ENCODE peak calls at places on chromosomes 2 and 18, in nine cellular contexts. M is activated CD8-positive, alpha-beta memory T cell treated with anti-CD3 and anti-CD28 coated beads for 48 hours; U is NCI-H1105 treated with DMSO at 0.1 percent for 48 hours; T is EH; Q is mesendoderm; X is activated T-helper 1 cell treated with anti-CD3 and anti-CD28 coated beads, Interleukin-2, amount 50 U/mL, for 16 hours; G is type B pancreatic cell; R is mesothelial cell of epicardium; S is A172. I is an unnamed sample.

GRCh38 chr2:48940606-48941005 is 185.1 kb upstream of the LHCGR start:
- DNase-seq in M (no peak), U (peak; percentile 48), T (no peak), Q (no peak), X (no peak), G (no peak), R (no peak), S (no peak), I (no peak)

GRCh38 chr2:31397099-31397498 is 17.4 kb downstream of the XDH start:
- DNase-seq in M (no peak), U (peak; percentile 78), T (no peak), Q (no peak), X (no peak), G (no peak), R (no peak), S (no peak), I (no peak)

GRCh38 chr18:80229342-80229741 is 18.0 kb downstream of the PARD6G start:
- DNase-seq in M (no peak), U (no peak), T (no peak), Q (no peak), X (no peak), G (no peak), R (peak; percentile 33), S (no peak), I (no peak)

GRCh38 chr2:179340678-179341077 is 76.0 kb upstream of the SESTD1 start:
- DNase-seq in M (no peak), U (no peak), T (peak; percentile 18), Q (peak; percentile 44), X (no peak), G (no peak), R (no peak), S (peak; percentile 30), I (no peak)

GRCh38 chr2:223751012-223751411 is 86.4 kb downstream of the AP1S3 start:
- DNase-seq in M (no peak), U (no peak), T (peak; percentile 55), Q (peak; percentile 30), X (no peak), G (no peak), R (no peak), S (no peak), I (no peak)

GRCh38 chr2:217204358-217204757 is 344.5 kb upstream of the TNP1 start:
- DNase-seq in M (no peak), U (no peak), T (peak; percentile 72), Q (no peak), X (no peak), G (no peak), R (no peak), S (peak; percentile 38), I (no peak)

GRCh38 chr2:10499275-10499907 is 51.3 kb upstream of the ODC1 start:
- DNase-seq in M (no peak), U (no peak), T (no peak), Q (no peak), X (no peak), G (no peak), R (no peak), S (no peak), I (no peak)

GRCh38 chr2:233117351-233117750 is 57.2 kb downstream of the INPP5D start:
- DNase-seq in M (no peak), U (no peak), T (no peak), Q (no peak), X (no peak), G (no peak), R (no peak), S (no peak), I (no peak)

GRCh38 chr18:5488844-5489243 is 55.0 kb downstream of the EPB41L3 start:
- DNase-seq in M (no peak), U (no peak), T (no peak), Q (no peak), X (no peak), G (no peak), R (no peak), S (no peak), I (no peak)

GRCh38 chr2:164542584-164543021 is 78.7 kb downstream of the GRB14 start:
- DNase-seq in M (no peak), U (peak; percentile 74), T (peak; percentile 86), Q (no peak), X (no peak), G (no peak), R (no peak), S (peak; percentile 93), I (no peak)

GRCh38 chr2:168930242-168930641 is 29.2 kb downstream of the G6PC2 start:
- DNase-seq in M (no peak), U (no peak), T (no peak), Q (no peak), X (no peak), G (no peak), R (no peak), S (no peak), I (no peak)

GRCh38 chr2:14143435-14143834 is 489.1 kb upstream of the LRATD1 start:
- DNase-seq in M (no peak), U (no peak), T (no peak), Q (no peak), X (no peak), G (no peak), R (no peak), S (no peak), I (no peak)

GRCh38 chr2:70499253-70499652 is 54.4 kb downstream of the TGFA start:
- DNase-seq in M (no peak), U (no peak), T (no peak), Q (no peak), X (no peak), G (no peak), R (no peak), S (no peak), I (no peak)

GRCh38 chr18:78986018-78986481 is 6.4 kb downstream of the SALL3 start:
- DNase-seq in M (no peak), U (peak; percentile 73), T (no peak), Q (peak; percentile 75), X (no peak), G (no peak), R (no peak), S (no peak), I (no peak)

GRCh38 chr18:52422985-52423601 is 83.1 kb downstream of the DCC start:
- DNase-seq in M (no peak), U (peak; percentile 8), T (no peak), Q (peak; percentile 33), X (no peak), G (no peak), R (no peak), S (no peak), I (no peak)

GRCh38 chr2:144194331-144195071 is 325.4 kb downstream of the ZEB2 start:
- DNase-seq in M (no peak), U (no peak), T (no peak), Q (no peak), X (no peak), G (no peak), R (no peak), S (no peak), I (no peak)

GRCh38 chr2:236449167-236449586 is 120.4 kb upstream of the ACKR3 start:
- DNase-seq in M (no peak), U (no peak), T (no peak), Q (peak; percentile 3), X (no peak), G (no peak), R (no peak), S (no peak), I (no peak)

GRCh38 chr2:213279961-213280360 is 4.3 kb upstream of the SPAG16 start:
- DNase-seq in M (no peak), U (no peak), T (no peak), Q (no peak), X (no peak), G (no peak), R (no peak), S (no peak), I (no peak)

GRCh38 chr2:115118306-115118705 is 675.9 kb downstream of the DPP10 start:
- DNase-seq in M (no peak), U (no peak), T (no peak), Q (no peak), X (no peak), G (no peak), R (no peak), S (no peak), I (no peak)

GRCh38 chr2:12763486-12763885 is 46.8 kb downstream of the TRIB2 start:
- DNase-seq in M (no peak), U (no peak), T (no peak), Q (no peak), X (no peak), G (no peak), R (no peak), S (no peak), I (no peak)

GRCh38 chr18:62897153-62897552 is 181.8 kb downstream of the PHLPP1 start:
- DNase-seq in M (no peak), U (no peak), T (peak; percentile 67), Q (no peak), X (no peak), G (no peak), R (no peak), S (peak; percentile 29), I (no peak)

GRCh38 chr18:13268035-13268700 is 49.6 kb downstream of the LDLRAD4 start:
- DNase-seq in M (no peak), U (no peak), T (peak; percentile 34), Q (peak; percentile 92), X (no peak), G (peak; percentile 36), R (no peak), S (peak; percentile 79), I (no peak)

GRCh38 chr2:40032650-40033319 is 253.7 kb upstream of the THUMPD2 start:
- DNase-seq in M (no peak), U (no peak), T (peak; percentile 94), Q (no peak), X (no peak), G (no peak), R (no peak), S (peak; percentile 93), I (no peak)

GRCh38 chr2:42569116-42569711 is 782 bp downstream of the MTA3 start:
- DNase-seq in M (peak; percentile 5), U (peak; percentile 49), T (peak; percentile 55), Q (peak; percentile 52), X (peak; percentile 2), G (no peak), R (peak; percentile 43), S (peak; percentile 28), I (no peak)

GRCh38 chr2:203532957-203533695 is 2.0 kb downstream of the RAPH1 start:
- DNase-seq in M (no peak), U (no peak), T (peak; percentile 59), Q (peak; percentile 87), X (no peak), G (no peak), R (no peak), S (peak; percentile 31), I (no peak)

GRCh38 chr2:215831296-215831913 is 181.9 kb downstream of the MREG start:
- DNase-seq in M (no peak), U (no peak), T (no peak), Q (peak; percentile 20), X (no peak), G (no peak), R (no peak), S (no peak), I (no peak)

GRCh38 chr18:67135981-67136380 is 380.5 kb downstream of the DSEL start:
- DNase-seq in M (no peak), U (no peak), T (no peak), Q (no peak), X (no peak), G (no peak), R (no peak), S (no peak), I (no peak)

GRCh38 chr2:28684142-28684858 is 67.3 kb upstream of the PPP1CB start:
- DNase-seq in M (no peak), U (no peak), T (no peak), Q (peak; percentile 69), X (no peak), G (no peak), R (no peak), S (no peak), I (no peak)

GRCh38 chr2:28730641-28731146 is 20.9 kb upstream of the PPP1CB start:
- DNase-seq in M (no peak), U (no peak), T (no peak), Q (no peak), X (no peak), G (no peak), R (no peak), S (no peak), I (no peak)

GRCh38 chr2:152716805-152717241 is 438 bp downstream of the PRPF40A start:
- DNase-seq in M (no peak), U (peak; percentile 48), T (no peak), Q (peak; percentile 76), X (peak; percentile 9), G (no peak), R (no peak), S (no peak), I (no peak)

GRCh38 chr18:77061946-77062517 is 70.6 kb downstream of the MBP start:
- DNase-seq in M (no peak), U (no peak), T (peak; percentile 16), Q (peak; percentile 68), X (no peak), G (no peak), R (no peak), S (no peak), I (no peak)

I was measured in stimulated activated CD8-positive, alpha-beta memory T cell treated with anti-CD3 and anti-CD28 coated beads, Interleukin-7, amount 100 ng/mL, for 1 hour.